ENCODE peak calls at places on chromosomes 2 and 18, in six cellular contexts. A is AG04450; G is myocyte; E is tibial nerve; P is stimulated activated naive CD8-positive, alpha-beta T cell treated with anti-CD3 and anti-CD28 coated beads, Interleukin-15, amount 100 ng/mL, for 72 hours; Q is activated T-helper 9 cell treated with anti-CD3 and anti-CD28 coated beads, Interleukin-2, amount 50 U/mL, for 16 hours. O is an unnamed sample.

GRCh38 chr2:10777842-10778723 is 34.5 kb downstream of the PDIA6 start:
- DNase-seq in G (peak), A (no peak), E (no peak), Q (no peak), P (no peak), O (no peak)

GRCh38 chr2:7604456-7604855 is 687.2 kb downstream of the RNF144A start:
- DNase-seq in E (no peak), Q (no peak), P (no peak), G (peak), A (no peak), O (no peak)

GRCh38 chr2:7956126-7956689 is 725.6 kb upstream of the ID2 start:
- DNase-seq in A (no peak), G (no peak), P (no peak), Q (no peak), E (no peak), O (peak)

GRCh38 chr18:46155652-46156051 is 51.5 kb downstream of the HAUS1 start:
- DNase-seq in P (peak), A (peak), G (peak), Q (peak), E (no peak), O (peak)

GRCh38 chr2:239238839-239239606 is 161.8 kb downstream of the HDAC4 start:
- DNase-seq in Q (no peak), E (no peak), G (no peak), P (no peak), A (no peak), O (no peak)

GRCh38 chr2:48471048-48471474 is 58.9 kb upstream of the STON1 start:
- DNase-seq in G (peak), Q (no peak), E (no peak), A (no peak), P (no peak), O (no peak)

GRCh38 chr2:143758629-143759330 is 629.6 kb downstream of the ARHGAP15 start:
- DNase-seq in A (no peak), P (no peak), G (peak), E (no peak), Q (no peak), O (no peak)

GRCh38 chr2:219596954-219597551 is 604 bp upstream of the STK11IP start:
- DNase-seq in E (no peak), G (peak), A (no peak), P (no peak), Q (no peak), O (no peak)

GRCh38 chr2:85431787-85432186 is 13.3 kb downstream of the SH2D6 start:
- DNase-seq in G (peak), A (no peak), E (no peak), P (no peak), Q (no peak), O (no peak)

GRCh38 chr2:41954304-41955291 is 93.2 kb upstream of the PKDCC start:
- DNase-seq in P (no peak), G (no peak), E (no peak), Q (no peak), A (no peak), O (no peak)

GRCh38 chr18:43542016-43542415 is 264.7 kb upstream of the SYT4 start:
- DNase-seq in P (no peak), A (no peak), G (no peak), E (no peak), Q (no peak), O (no peak)

GRCh38 chr18:10239138-10239537 is 215.3 kb upstream of the APCDD1 start:
- DNase-seq in G (no peak), Q (no peak), A (no peak), E (peak), P (no peak), O (no peak)

GRCh38 chr2:110655701-110656100 is 22.2 kb downstream of the BUB1 start:
- DNase-seq in A (no peak), G (no peak), P (no peak), E (no peak), Q (no peak), O (no peak)

GRCh38 chr2:181130686-181131085 is 150.3 kb downstream of the UBE2E3 start:
- DNase-seq in Q (no peak), A (no peak), E (no peak), G (no peak), P (no peak), O (no peak)

GRCh38 chr2:209525834-209526281 is 102.0 kb downstream of the MAP2 start:
- DNase-seq in G (peak), A (peak), P (no peak), E (no peak), Q (no peak), O (peak)

GRCh38 chr2:239289545-239289944 is 111.3 kb downstream of the HDAC4 start:
- DNase-seq in Q (no peak), P (peak), A (no peak), G (no peak), E (peak), O (no peak)

GRCh38 chr2:109440507-109441156 is 173.1 kb downstream of the SEPTIN10 start:
- DNase-seq in G (no peak), A (no peak), E (no peak), P (no peak), Q (no peak), O (no peak)

GRCh38 chr2:167827352-167828097 is 419.9 kb downstream of the STK39 start:
- DNase-seq in G (no peak), P (no peak), A (no peak), Q (no peak), E (no peak), O (no peak)

GRCh38 chr18:269480-270090 is 1.7 kb upstream of the THOC1 start:
- DNase-seq in A (no peak), P (no peak), E (no peak), G (no peak), Q (no peak), O (no peak)

GRCh38 chr2:55097083-55097461 is 46.8 kb upstream of the RTN4 start:
- DNase-seq in E (no peak), Q (no peak), P (no peak), A (no peak), G (no peak), O (no peak)